ENCODE peak calls at places on chromosomes 7 and 10, in five cellular contexts. One of them, this sample, is unnamed.
A peak's percentile ranks its signal among the peaks of the same experiment; 100 is the strongest.

GRCh38 chr10:129526943-129527342 is 59.9 kb downstream of the MGMT start:
- DNase-seq in astrocyte of the spinal cord: no peak
- DNase-seq in psoas muscle: no peak
- DNase-seq in osteocyte: no peak
- DNase-seq in HFFc6: no peak
- DNase-seq in this sample: no peak

GRCh38 chr7:123538897-123539296 is 4.5 kb upstream of the IQUB start:
- DNase-seq in astrocyte of the spinal cord: no peak
- DNase-seq in psoas muscle: no peak
- DNase-seq in osteocyte: no peak
- DNase-seq in HFFc6: no peak
- DNase-seq in this sample: no peak

GRCh38 chr7:137846588-137847417 is at the start of gene DGKI:
- DNase-seq in astrocyte of the spinal cord: no peak
- DNase-seq in psoas muscle: peak; percentile 58
- DNase-seq in osteocyte: no peak
- DNase-seq in HFFc6: no peak
- DNase-seq in this sample: no peak

GRCh38 chr10:67539312-67539711 is 156.7 kb downstream of the CTNNA3 start:
- DNase-seq in astrocyte of the spinal cord: no peak
- DNase-seq in psoas muscle: peak; percentile 47
- DNase-seq in osteocyte: no peak
- DNase-seq in HFFc6: no peak
- DNase-seq in this sample: no peak

GRCh38 chr10:84541289-84541637 is 212.9 kb downstream of the CCSER2 start:
- DNase-seq in astrocyte of the spinal cord: no peak
- DNase-seq in psoas muscle: no peak
- DNase-seq in osteocyte: no peak
- DNase-seq in HFFc6: no peak
- DNase-seq in this sample: no peak

GRCh38 chr10:129958686-129959543 is 5.2 kb downstream of the EBF3 start:
- DNase-seq in astrocyte of the spinal cord: no peak
- DNase-seq in psoas muscle: peak; percentile 61
- DNase-seq in osteocyte: peak; percentile 82
- DNase-seq in HFFc6: no peak
- DNase-seq in this sample: no peak

GRCh38 chr10:15200626-15201025 is 32.1 kb upstream of the NMT2 start:
- DNase-seq in astrocyte of the spinal cord: peak; percentile 82
- DNase-seq in psoas muscle: no peak
- DNase-seq in osteocyte: no peak
- DNase-seq in HFFc6: peak; percentile 88
- DNase-seq in this sample: no peak

GRCh38 chr7:141785711-141786552 is 4.1 kb upstream of the TAS2R5 start:
- DNase-seq in astrocyte of the spinal cord: peak; percentile 63
- DNase-seq in psoas muscle: no peak
- DNase-seq in osteocyte: no peak
- DNase-seq in HFFc6: peak; percentile 39
- DNase-seq in this sample: no peak

GRCh38 chr7:106010331-106010730 is 47.3 kb downstream of the CDHR3 start:
- DNase-seq in astrocyte of the spinal cord: peak; percentile 8
- DNase-seq in psoas muscle: no peak
- DNase-seq in osteocyte: no peak
- DNase-seq in HFFc6: no peak
- DNase-seq in this sample: no peak

GRCh38 chr7:90425376-90425775 is 22.1 kb downstream of the CLDN12 start:
- DNase-seq in astrocyte of the spinal cord: no peak
- DNase-seq in psoas muscle: no peak
- DNase-seq in osteocyte: no peak
- DNase-seq in HFFc6: no peak
- DNase-seq in this sample: no peak

GRCh38 chr10:112775892-112776679 is 174.0 kb upstream of the TCF7L2 start:
- DNase-seq in astrocyte of the spinal cord: no peak
- DNase-seq in psoas muscle: no peak
- DNase-seq in osteocyte: no peak
- DNase-seq in HFFc6: no peak
- DNase-seq in this sample: no peak

GRCh38 chr7:46565712-46566111 is 644.6 kb upstream of the IGFBP3 start:
- DNase-seq in astrocyte of the spinal cord: no peak
- DNase-seq in psoas muscle: no peak
- DNase-seq in osteocyte: no peak
- DNase-seq in HFFc6: no peak
- DNase-seq in this sample: no peak

GRCh38 chr7:22809902-22810642 is 12.6 kb downstream of the TOMM7 start:
- DNase-seq in astrocyte of the spinal cord: no peak
- DNase-seq in psoas muscle: no peak
- DNase-seq in osteocyte: no peak
- DNase-seq in HFFc6: no peak
- DNase-seq in this sample: no peak

GRCh38 chr10:15700078-15700477 is 19.6 kb downstream of the ITGA8 start:
- DNase-seq in astrocyte of the spinal cord: no peak
- DNase-seq in psoas muscle: no peak
- DNase-seq in osteocyte: no peak
- DNase-seq in HFFc6: no peak
- DNase-seq in this sample: no peak

GRCh38 chr10:33937987-33938386 is 603.5 kb upstream of the NRP1 start:
- DNase-seq in astrocyte of the spinal cord: no peak
- DNase-seq in psoas muscle: no peak
- DNase-seq in osteocyte: no peak
- DNase-seq in HFFc6: no peak
- DNase-seq in this sample: no peak

GRCh38 chr10:11884706-11885423 is 61.7 kb downstream of the PROSER2 start:
- DNase-seq in astrocyte of the spinal cord: no peak
- DNase-seq in psoas muscle: no peak
- DNase-seq in osteocyte: no peak
- DNase-seq in HFFc6: no peak
- DNase-seq in this sample: no peak

GRCh38 chr7:42932861-42933591 is 850 bp downstream of the MRPL32 start:
- DNase-seq in astrocyte of the spinal cord: peak; percentile 47
- DNase-seq in psoas muscle: no peak
- DNase-seq in osteocyte: no peak
- DNase-seq in HFFc6: no peak
- DNase-seq in this sample: no peak

GRCh38 chr7:30789334-30789711 is 18.1 kb downstream of the MINDY4 start:
- DNase-seq in astrocyte of the spinal cord: peak; percentile 74
- DNase-seq in psoas muscle: no peak
- DNase-seq in osteocyte: no peak
- DNase-seq in HFFc6: peak; percentile 87
- DNase-seq in this sample: no peak

GRCh38 chr7:133681529-133681928 is 428.7 kb downstream of the EXOC4 start:
- DNase-seq in astrocyte of the spinal cord: no peak
- DNase-seq in psoas muscle: no peak
- DNase-seq in osteocyte: no peak
- DNase-seq in HFFc6: no peak
- DNase-seq in this sample: no peak

GRCh38 chr10:89966211-89966610 is 264.8 kb downstream of the KIF20B start:
- DNase-seq in astrocyte of the spinal cord: no peak
- DNase-seq in psoas muscle: no peak
- DNase-seq in osteocyte: no peak
- DNase-seq in HFFc6: no peak
- DNase-seq in this sample: no peak

GRCh38 chr7:831596-832291 is 532 bp upstream of the SUN1 start:
- DNase-seq in astrocyte of the spinal cord: peak; percentile 92
- DNase-seq in psoas muscle: no peak
- DNase-seq in osteocyte: no peak
- DNase-seq in HFFc6: peak; percentile 93
- DNase-seq in this sample: no peak

GRCh38 chr7:84183741-84184140 is 10.8 kb downstream of the SEMA3A start:
- DNase-seq in astrocyte of the spinal cord: no peak
- DNase-seq in psoas muscle: no peak
- DNase-seq in osteocyte: no peak
- DNase-seq in HFFc6: no peak
- DNase-seq in this sample: no peak

GRCh38 chr10:3442451-3442990 is 269.9 kb upstream of the PITRM1 start:
- DNase-seq in astrocyte of the spinal cord: no peak
- DNase-seq in psoas muscle: no peak
- DNase-seq in osteocyte: no peak
- DNase-seq in HFFc6: no peak
- DNase-seq in this sample: no peak

GRCh38 chr7:138842111-138842510 is 44.1 kb upstream of the ATP6V0A4 start:
- DNase-seq in astrocyte of the spinal cord: peak; percentile 84
- DNase-seq in psoas muscle: no peak
- DNase-seq in osteocyte: no peak
- DNase-seq in HFFc6: peak; percentile 41
- DNase-seq in this sample: no peak

GRCh38 chr7:42736931-42737330 is 174.9 kb downstream of the C7orf25 start:
- DNase-seq in astrocyte of the spinal cord: no peak
- DNase-seq in psoas muscle: no peak
- DNase-seq in osteocyte: no peak
- DNase-seq in HFFc6: no peak
- DNase-seq in this sample: no peak

GRCh38 chr7:148185050-148185449 is 405.5 kb upstream of the C7orf33 start:
- DNase-seq in astrocyte of the spinal cord: peak; percentile 0
- DNase-seq in psoas muscle: no peak
- DNase-seq in osteocyte: no peak
- DNase-seq in HFFc6: no peak
- DNase-seq in this sample: no peak

GRCh38 chr7:137262599-137262998 is 80.9 kb downstream of the PTN start:
- DNase-seq in astrocyte of the spinal cord: no peak
- DNase-seq in psoas muscle: no peak
- DNase-seq in osteocyte: no peak
- DNase-seq in HFFc6: no peak
- DNase-seq in this sample: no peak

GRCh38 chr7:31494421-31494820 is 19.5 kb upstream of the ITPRID1 start:
- DNase-seq in astrocyte of the spinal cord: no peak
- DNase-seq in psoas muscle: no peak
- DNase-seq in osteocyte: no peak
- DNase-seq in HFFc6: no peak
- DNase-seq in this sample: no peak

GRCh38 chr10:59279991-59280390 is 82.4 kb downstream of the FAM13C start:
- DNase-seq in astrocyte of the spinal cord: no peak
- DNase-seq in psoas muscle: no peak
- DNase-seq in osteocyte: no peak
- DNase-seq in HFFc6: no peak
- DNase-seq in this sample: no peak

GRCh38 chr10:15405319-15405718 is 34.2 kb upstream of the FAM171A1 start:
- DNase-seq in astrocyte of the spinal cord: no peak
- DNase-seq in psoas muscle: no peak
- DNase-seq in osteocyte: no peak
- DNase-seq in HFFc6: no peak
- DNase-seq in this sample: no peak

GRCh38 chr10:105718207-105718995 is 1077.3 kb downstream of the SORCS3 start:
- DNase-seq in astrocyte of the spinal cord: no peak
- DNase-seq in psoas muscle: no peak
- DNase-seq in osteocyte: no peak
- DNase-seq in HFFc6: no peak
- DNase-seq in this sample: no peak

GRCh38 chr7:49346200-49346899 is 422.0 kb downstream of the CDC14C start:
- DNase-seq in astrocyte of the spinal cord: no peak
- DNase-seq in psoas muscle: no peak
- DNase-seq in osteocyte: no peak
- DNase-seq in HFFc6: no peak
- DNase-seq in this sample: no peak

GRCh38 chr7:143295870-143296269 is 7.7 kb downstream of the CASP2 start:
- DNase-seq in astrocyte of the spinal cord: peak; percentile 70
- DNase-seq in psoas muscle: no peak
- DNase-seq in osteocyte: no peak
- DNase-seq in HFFc6: peak; percentile 72
- DNase-seq in this sample: no peak

GRCh38 chr7:47326220-47326619 is 255.7 kb downstream of the TNS3 start:
- DNase-seq in astrocyte of the spinal cord: peak; percentile 87
- DNase-seq in psoas muscle: no peak
- DNase-seq in osteocyte: no peak
- DNase-seq in HFFc6: peak; percentile 78
- DNase-seq in this sample: no peak

GRCh38 chr10:13960603-13961002 is 370.1 kb downstream of the FRMD4A start:
- DNase-seq in astrocyte of the spinal cord: no peak
- DNase-seq in psoas muscle: no peak
- DNase-seq in osteocyte: no peak
- DNase-seq in HFFc6: no peak
- DNase-seq in this sample: no peak
- TF ChIP-seq CTCF in astrocyte of the spinal cord: no peak
- TF ChIP-seq CTCF in psoas muscle: no peak
- TF ChIP-seq CTCF in osteocyte: no peak
- TF ChIP-seq CTCF in HFFc6: no peak
- TF ChIP-seq CTCF in this sample: no peak

DNA sequence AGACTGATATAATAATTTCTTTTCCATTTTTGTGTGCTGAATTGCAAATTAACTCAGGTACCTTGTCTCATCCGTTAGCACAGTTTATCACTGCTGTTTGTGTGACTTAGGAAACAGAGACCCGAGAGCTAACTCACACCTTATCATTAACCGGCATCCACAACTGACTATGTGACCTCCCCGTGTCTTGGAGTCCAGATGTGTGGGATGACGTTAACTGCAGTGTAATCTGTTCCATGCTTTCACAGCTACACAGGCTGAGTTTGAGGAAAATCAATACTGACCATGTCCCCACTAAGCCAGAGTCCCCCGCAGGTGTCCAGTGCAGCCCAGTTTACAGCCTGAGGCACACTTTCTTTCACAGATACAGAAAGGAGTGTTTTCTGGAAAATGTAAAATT is 154.7 kb downstream of the COBL start:
- DNase-seq in astrocyte of the spinal cord: no peak
- DNase-seq in psoas muscle: no peak
- DNase-seq in osteocyte: no peak
- DNase-seq in HFFc6: no peak
- DNase-seq in this sample: no peak
- TF ChIP-seq CTCF in astrocyte of the spinal cord: no peak
- TF ChIP-seq CTCF in psoas muscle: no peak
- TF ChIP-seq CTCF in osteocyte: no peak
- TF ChIP-seq CTCF in HFFc6: no peak
- TF ChIP-seq CTCF in this sample: no peak

GRCh38 chr10:70684841-70685457 is 12.6 kb downstream of the ADAMTS14 start:
- DNase-seq in astrocyte of the spinal cord: no peak
- DNase-seq in psoas muscle: no peak
- DNase-seq in osteocyte: no peak
- DNase-seq in HFFc6: no peak
- DNase-seq in this sample: no peak
- TF ChIP-seq CTCF in astrocyte of the spinal cord: no peak
- TF ChIP-seq CTCF in psoas muscle: no peak
- TF ChIP-seq CTCF in osteocyte: no peak
- TF ChIP-seq CTCF in HFFc6: peak; percentile 24
- TF ChIP-seq CTCF in this sample: no peak

GRCh38 chr10:115092258-115092554 is 959 bp upstream of the ATRNL1 start:
- DNase-seq in astrocyte of the spinal cord: no peak
- DNase-seq in psoas muscle: no peak
- DNase-seq in osteocyte: no peak
- DNase-seq in HFFc6: no peak
- DNase-seq in this sample: no peak

GRCh38 chr10:115094605-115095004 is 1.4 kb downstream of the ATRNL1 start:
- DNase-seq in astrocyte of the spinal cord: no peak
- DNase-seq in psoas muscle: no peak
- DNase-seq in osteocyte: no peak
- DNase-seq in HFFc6: no peak
- DNase-seq in this sample: no peak

GRCh38 chr10:115092555-115093285 is 445 bp upstream of the ATRNL1 start:
- DNase-seq in astrocyte of the spinal cord: peak; percentile 62
- DNase-seq in psoas muscle: peak; percentile 50
- DNase-seq in osteocyte: no peak
- DNase-seq in HFFc6: no peak
- DNase-seq in this sample: no peak

GRCh38 chr10:115093286-115093775 is at the start of gene ATRNL1:
- DNase-seq in astrocyte of the spinal cord: peak; percentile 22
- DNase-seq in psoas muscle: peak; percentile 51
- DNase-seq in osteocyte: peak; percentile 86
- DNase-seq in HFFc6: no peak
- DNase-seq in this sample: no peak

GRCh38 chr10:115093776-115094361 is 704 bp downstream of the ATRNL1 start:
- DNase-seq in astrocyte of the spinal cord: no peak
- DNase-seq in psoas muscle: peak; percentile 48
- DNase-seq in osteocyte: peak; percentile 85
- DNase-seq in HFFc6: no peak
- DNase-seq in this sample: no peak
- TF ChIP-seq CTCF in astrocyte of the spinal cord: peak; percentile 30
- TF ChIP-seq CTCF in psoas muscle: no peak
- TF ChIP-seq CTCF in osteocyte: peak; percentile 64
- TF ChIP-seq CTCF in HFFc6: peak; percentile 30
- TF ChIP-seq CTCF in this sample: no peak